ENCODE peak calls at places on chromosomes 11 and 22, in four cellular contexts. Z is SK-N-SH, L is HepG2, C is K562. F is an unnamed sample.
A peak's percentile ranks its signal among the peaks of the same experiment; 100 is the strongest.

GRCh38 chr11:129728571-129728970 is 87.1 kb upstream of the TMEM45B start:
- DNase-seq in L (no peak), Z (no peak), C (no peak), F (no peak)

GRCh38 chr11:97764605-97765004 is 1256.1 kb upstream of the CNTN5 start:
- DNase-seq in L (no peak), C (no peak), Z (no peak), F (no peak)

GRCh38 chr11:104582431-104582830 is 315.8 kb downstream of the CASP12 start:
- DNase-seq in L (no peak), C (no peak), Z (no peak), F (no peak)

GRCh38 chr11:118342503-118343161 is at the start of gene CD3D:
- DNase-seq in C (peak; percentile 64), Z (no peak), L (peak; percentile 20), F (no peak)

GRCh38 chr11:74033046-74033445 is 24.2 kb upstream of the UCP3 start:
- DNase-seq in L (no peak), C (no peak), Z (no peak), F (no peak)

GRCh38 chr11:100647861-100648260 is 39.2 kb upstream of the ARHGAP42 start:
- DNase-seq in C (no peak), L (no peak), Z (no peak), F (no peak)

GRCh38 chr11:30733748-30734147 is 147.6 kb upstream of the MPPED2 start:
- DNase-seq in C (no peak), L (no peak), Z (no peak), F (no peak)

GRCh38 chr11:19679952-19680823 is 32.4 kb upstream of the NAV2 start:
- DNase-seq in L (no peak), C (no peak), Z (peak; percentile 60), F (no peak)

GRCh38 chr11:128684582-128685382 is 9.1 kb upstream of the FLI1 start:
- DNase-seq in C (no peak), Z (no peak), L (no peak), F (no peak)

GRCh38 chr11:113048820-113049555 is 87.8 kb downstream of the NCAM1 start:
- DNase-seq in C (no peak), L (no peak), Z (no peak), F (no peak)

GRCh38 chr11:27423125-27423524 is 49.5 kb downstream of the LGR4 start:
- DNase-seq in Z (no peak), C (no peak), L (no peak), F (no peak)

GRCh38 chr11:122440783-122441701 is 214.5 kb upstream of the UBASH3B start:
- DNase-seq in C (no peak), Z (peak; percentile 48), L (no peak), F (no peak)

GRCh38 chr11:23473782-23474181 is 613.5 kb upstream of the CCDC179 start:
- DNase-seq in L (no peak), Z (no peak), C (no peak), F (no peak)

GRCh38 chr11:75966546-75967287 is 151.7 kb downstream of the UVRAG start:
- DNase-seq in C (no peak), Z (no peak), L (no peak), F (no peak)

GRCh38 chr22:20585640-20586402 is 78.4 kb downstream of the MED15 start:
- DNase-seq in L (no peak), C (no peak), Z (no peak), F (no peak)

GRCh38 chr11:57191308-57191707 is 9.6 kb downstream of the LRRC55 start:
- DNase-seq in L (no peak), C (no peak), Z (no peak), F (no peak)

GRCh38 chr11:73439002-73439843 is 63.0 kb downstream of the RELT start:
- DNase-seq in L (peak; percentile 45), Z (peak; percentile 61), C (no peak), F (no peak)

GRCh38 chr11:122285021-122285420 is 169.0 kb upstream of the BLID start:
- DNase-seq in L (no peak), Z (no peak), C (no peak), F (no peak)

GRCh38 chr11:1156506-1157340 is 1.0 kb upstream of the MUC5AC start:
- DNase-seq in C (no peak), L (no peak), Z (no peak), F (no peak)

GRCh38 chr11:118290923-118291322 is 13.6 kb upstream of the CD3E start:
- DNase-seq in Z (no peak), C (no peak), L (peak; percentile 74), F (no peak)

GRCh38 chr11:95050595-95051202 is 1.5 kb downstream of the KDM4F start:
- DNase-seq in Z (no peak), L (no peak), C (no peak), F (no peak)

GRCh38 chr11:114818382-114818781 is 140.1 kb downstream of the NXPE2 start:
- DNase-seq in Z (no peak), L (no peak), C (no peak), F (no peak)

GRCh38 chr22:42937164-42937854 is 77.6 kb downstream of the PACSIN2 start:
- DNase-seq in Z (no peak), C (peak; percentile 35), L (no peak), F (no peak)
- TF ChIP-seq RFX5 in Z (no peak), C (no peak), L (no peak), F (no peak)

DNA sequence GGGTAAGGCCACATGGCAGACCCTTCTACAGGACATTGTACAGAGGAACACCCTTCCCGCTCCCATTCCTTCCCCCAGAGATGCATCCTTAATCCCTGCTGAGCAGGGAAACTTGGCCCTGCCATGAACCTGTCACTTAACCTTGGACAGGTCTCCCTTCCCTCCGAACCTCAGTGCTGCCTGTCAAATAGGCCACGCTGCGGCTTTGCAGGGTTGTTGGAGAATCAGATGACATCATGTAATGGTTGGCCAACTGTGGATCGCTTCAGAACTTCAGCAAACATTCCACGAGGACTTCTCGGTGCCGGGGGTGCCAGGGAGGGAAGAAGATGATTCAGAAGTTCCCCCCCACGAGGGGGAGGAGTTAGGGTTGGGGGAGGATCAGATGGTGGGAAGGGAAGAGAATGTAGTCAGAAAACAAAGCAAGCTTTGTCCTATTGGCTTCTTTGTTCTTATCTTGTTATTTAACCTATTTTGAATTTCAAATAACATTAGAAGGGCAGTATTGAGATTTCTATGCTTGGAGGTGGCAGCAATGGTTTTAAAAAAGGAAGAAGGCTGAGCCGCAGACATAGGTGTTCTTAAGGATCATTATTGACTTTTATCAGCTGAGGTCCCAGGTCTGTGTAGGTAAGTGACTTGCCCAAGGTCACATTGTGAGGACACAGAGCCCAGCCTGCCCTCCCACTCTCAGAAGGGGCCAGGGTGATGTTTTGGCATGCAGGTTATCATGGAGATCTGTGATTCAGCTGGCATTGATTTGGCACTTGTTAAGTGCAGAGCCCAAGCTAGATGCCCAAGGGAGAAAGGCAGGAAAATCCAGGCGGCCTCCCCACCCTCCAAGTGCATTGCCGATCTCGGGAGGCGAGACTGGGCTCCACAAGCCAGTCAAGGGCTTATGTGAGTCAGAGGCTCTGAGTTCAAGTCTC is 3.1 kb downstream of the CDC42EP1 start:
- DNase-seq in Z (no peak), C (no peak), L (peak; percentile 97), F (no peak)
- TF ChIP-seq NFIC in Z (peak; percentile 60), C (no peak), L (no peak), F (no peak)

DNA sequence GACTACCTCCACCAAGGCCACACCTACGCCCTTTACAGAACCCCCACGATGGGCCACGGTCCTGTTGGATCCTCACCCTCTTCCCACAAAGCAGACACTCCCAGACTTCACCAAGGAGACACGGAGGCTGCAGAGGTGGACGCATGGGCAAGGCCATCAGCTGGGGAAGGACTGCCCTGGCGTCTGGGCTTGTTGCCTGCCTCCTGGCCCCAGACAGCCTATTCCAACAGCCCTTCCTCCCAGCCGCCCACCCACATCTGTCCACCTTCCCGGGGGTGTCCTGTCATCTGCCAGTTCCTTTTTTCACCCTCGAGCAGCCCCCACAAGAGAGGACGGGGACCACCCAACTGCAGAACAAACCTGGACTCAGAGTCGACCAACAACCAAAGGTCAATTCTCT is 28.9 kb upstream of the TH start:
- DNase-seq in C (no peak), L (no peak), Z (no peak), F (no peak)
- TF ChIP-seq RFX5 in C (no peak), L (no peak), Z (no peak), F (no peak)

GRCh38 chr22:29480262-29480511 is 169 bp downstream of the NEFH start:
- DNase-seq in Z (no peak), C (no peak), L (no peak), F (no peak)

GRCh38 chr22:29479417-29480261 is at the start of gene NEFH:
- DNase-seq in Z (peak; percentile 91), C (peak; percentile 60), L (no peak), F (no peak)

GRCh38 chr22:29482253-29482652 is 2.2 kb downstream of the NEFH start:
- DNase-seq in C (no peak), Z (no peak), L (no peak), F (no peak)

GRCh38 chr22:29481265-29482000 is 1.4 kb downstream of the NEFH start:
- DNase-seq in L (no peak), Z (no peak), C (peak; percentile 14), F (no peak)

DNA sequence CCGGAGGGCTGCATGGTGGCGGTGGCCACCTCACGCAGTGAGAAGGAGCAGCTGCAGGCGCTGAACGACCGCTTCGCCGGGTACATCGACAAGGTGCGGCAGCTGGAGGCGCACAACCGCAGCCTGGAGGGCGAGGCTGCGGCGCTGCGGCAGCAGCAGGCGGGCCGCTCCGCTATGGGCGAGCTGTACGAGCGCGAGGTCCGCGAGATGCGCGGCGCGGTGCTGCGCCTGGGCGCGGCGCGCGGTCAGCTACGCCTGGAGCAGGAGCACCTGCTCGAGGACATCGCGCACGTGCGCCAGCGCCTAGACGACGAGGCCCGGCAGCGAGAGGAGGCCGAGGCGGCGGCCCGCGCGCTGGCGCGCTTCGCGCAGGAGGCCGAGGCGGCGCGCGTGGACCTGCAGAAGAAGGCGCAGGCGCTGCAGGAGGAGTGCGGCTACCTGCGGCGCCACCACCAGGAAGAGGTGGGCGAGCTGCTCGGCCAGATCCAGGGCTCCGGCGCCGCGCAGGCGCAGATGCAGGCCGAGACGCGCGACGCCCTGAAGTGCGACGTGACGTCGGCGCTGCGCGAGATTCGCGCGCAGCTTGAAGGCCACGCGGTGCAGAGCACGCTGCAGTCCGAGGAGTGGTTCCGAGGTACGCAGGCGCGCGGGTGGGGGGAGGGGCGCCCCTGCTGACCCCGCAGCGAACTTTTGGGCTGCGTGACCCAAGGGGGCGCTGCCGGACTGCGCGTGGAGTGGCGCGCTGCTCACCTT is 670 bp downstream of the NEFH start:
- DNase-seq in Z (peak; percentile 96), L (no peak), C (peak; percentile 78), F (peak; percentile 11)
- TF ChIP-seq NFIC in Z (no peak), L (no peak), C (no peak), F (no peak)

GRCh38 chr11:116603783-116604323 is 168.9 kb downstream of the BUD13 start:
- DNase-seq in L (no peak), Z (no peak), C (no peak), F (no peak)
- TF ChIP-seq RFX5 in L (no peak), Z (no peak), C (no peak), F (no peak)

GRCh38 chr11:4890279-4890678 is 8.6 kb downstream of the OR51T1 start:
- DNase-seq in C (no peak), L (no peak), Z (no peak), F (no peak)
- TF ChIP-seq NFIC in C (no peak), L (no peak), Z (no peak), F (no peak)

GRCh38 chr11:126008956-126009355 is 53.7 kb downstream of the CDON start:
- DNase-seq in Z (no peak), L (no peak), C (no peak), F (no peak)

GRCh38 chr11:126011220-126011619 is 51.4 kb downstream of the CDON start:
- DNase-seq in C (no peak), L (no peak), Z (peak; percentile 38), F (no peak)

GRCh38 chr11:126006068-126006467 is 56.6 kb downstream of the CDON start:
- DNase-seq in C (no peak), L (no peak), Z (no peak), F (no peak)

GRCh38 chr11:126002181-126002580 is 56.3 kb downstream of the VSIG10L2 start:
- DNase-seq in C (no peak), Z (no peak), L (no peak), F (no peak)

GRCh38 chr11:126007263-126007662 is 55.4 kb downstream of the CDON start:
- DNase-seq in L (peak; percentile 47), Z (peak; percentile 39), C (no peak), F (no peak)
- TF ChIP-seq RFX5 in L (no peak), Z (no peak), C (no peak), F (no peak)